ENCODE peak calls at places on chromosomes 12 and 14, in six cellular contexts. One of them, this sample, is unnamed.

GRCh38 chr14:92515510-92516343 is 2.1 kb downstream of the RIN3 start:
- DNase-seq in HT1080: no peak
- DNase-seq in HTR-8/SVneo: no peak
- DNase-seq in substantia nigra: no peak
- DNase-seq in stimulated activated CD4-positive, alpha-beta T cell treated with anti-CD3 and anti-CD28 coated beads, Interleukin-2, amount 100 ng/mL, for 48 hours: no peak
- DNase-seq in left colon: no peak
- DNase-seq in this sample: no peak

GRCh38 chr14:75521415-75522199 is 662 bp upstream of the BATF start:
- DNase-seq in HTR-8/SVneo: no peak
- DNase-seq in left colon: no peak
- DNase-seq in substantia nigra: no peak
- DNase-seq in stimulated activated CD4-positive, alpha-beta T cell treated with anti-CD3 and anti-CD28 coated beads, Interleukin-2, amount 100 ng/mL, for 48 hours: no peak
- DNase-seq in HT1080: no peak
- DNase-seq in this sample: no peak

GRCh38 chr12:57632369-57632897 is 568 bp downstream of the B4GALNT1 start:
- DNase-seq in stimulated activated CD4-positive, alpha-beta T cell treated with anti-CD3 and anti-CD28 coated beads, Interleukin-2, amount 100 ng/mL, for 48 hours: no peak
- DNase-seq in substantia nigra: no peak
- DNase-seq in HT1080: no peak
- DNase-seq in HTR-8/SVneo: no peak
- DNase-seq in left colon: no peak
- DNase-seq in this sample: peak

GRCh38 chr12:180445-180844 is 33.5 kb downstream of the SLC6A12 start:
- DNase-seq in HT1080: peak
- DNase-seq in left colon: peak
- DNase-seq in substantia nigra: peak
- DNase-seq in stimulated activated CD4-positive, alpha-beta T cell treated with anti-CD3 and anti-CD28 coated beads, Interleukin-2, amount 100 ng/mL, for 48 hours: no peak
- DNase-seq in HTR-8/SVneo: no peak
- DNase-seq in this sample: peak

GRCh38 chr14:66379116-66379515 is 107.1 kb upstream of the CCDC196 start:
- DNase-seq in substantia nigra: no peak
- DNase-seq in HT1080: no peak
- DNase-seq in left colon: no peak
- DNase-seq in stimulated activated CD4-positive, alpha-beta T cell treated with anti-CD3 and anti-CD28 coated beads, Interleukin-2, amount 100 ng/mL, for 48 hours: no peak
- DNase-seq in HTR-8/SVneo: no peak
- DNase-seq in this sample: no peak

GRCh38 chr14:31261859-31262739 is 54.5 kb upstream of the HECTD1 start:
- DNase-seq in stimulated activated CD4-positive, alpha-beta T cell treated with anti-CD3 and anti-CD28 coated beads, Interleukin-2, amount 100 ng/mL, for 48 hours: no peak
- DNase-seq in HTR-8/SVneo: no peak
- DNase-seq in left colon: no peak
- DNase-seq in substantia nigra: no peak
- DNase-seq in HT1080: no peak
- DNase-seq in this sample: no peak

GRCh38 chr14:91554535-91555332 is 44.6 kb upstream of the PPP4R3A start:
- DNase-seq in stimulated activated CD4-positive, alpha-beta T cell treated with anti-CD3 and anti-CD28 coated beads, Interleukin-2, amount 100 ng/mL, for 48 hours: no peak
- DNase-seq in HTR-8/SVneo: no peak
- DNase-seq in substantia nigra: no peak
- DNase-seq in left colon: peak
- DNase-seq in HT1080: no peak
- DNase-seq in this sample: no peak

GRCh38 chr12:53078425-53079225 is 565 bp downstream of the SPRYD3 start:
- DNase-seq in left colon: no peak
- DNase-seq in HT1080: peak
- DNase-seq in substantia nigra: no peak
- DNase-seq in stimulated activated CD4-positive, alpha-beta T cell treated with anti-CD3 and anti-CD28 coated beads, Interleukin-2, amount 100 ng/mL, for 48 hours: no peak
- DNase-seq in HTR-8/SVneo: no peak
- DNase-seq in this sample: no peak

GRCh38 chr12:12995088-12995487 is 5.0 kb downstream of the HEBP1 start:
- DNase-seq in HT1080: no peak
- DNase-seq in HTR-8/SVneo: no peak
- DNase-seq in stimulated activated CD4-positive, alpha-beta T cell treated with anti-CD3 and anti-CD28 coated beads, Interleukin-2, amount 100 ng/mL, for 48 hours: no peak
- DNase-seq in substantia nigra: no peak
- DNase-seq in left colon: no peak
- DNase-seq in this sample: no peak